ENCODE peak calls at places on chromosome 16, in four cellular contexts. D is upper lobe of right lung, E is GM10248, O is WERI-Rb-1. Y is an unnamed sample.

GRCh38 chr16:25148568-25149215 is 37.1 kb downstream of the LCMT1 start:
- DNase-seq in E (no peak), O (no peak), D (no peak), Y (no peak)

GRCh38 chr16:27649021-27649420 is 99.1 kb downstream of the KATNIP start:
- DNase-seq in E (no peak), D (no peak), O (no peak), Y (no peak)

GRCh38 chr16:88713054-88713453 is 6.8 kb downstream of the CTU2 start:
- DNase-seq in D (no peak), E (peak), O (no peak), Y (no peak)

GRCh38 chr16:16857012-16857411 is 478.1 kb downstream of the NPIPA7 start:
- DNase-seq in O (no peak), E (no peak), D (no peak), Y (no peak)

GRCh38 chr16:82016268-82016667 is 5.0 kb upstream of the SDR42E1 start:
- DNase-seq in E (no peak), O (peak), D (no peak), Y (no peak)

GRCh38 chr16:3509470-3509928 is 8.7 kb downstream of the CLUAP1 start:
- DNase-seq in E (no peak), D (peak), O (no peak), Y (peak)

GRCh38 chr16:4544483-4544882 is 5.9 kb upstream of the CDIP1 start:
- DNase-seq in E (no peak), D (no peak), O (no peak), Y (no peak)

GRCh38 chr16:75246504-75247205 is 4.8 kb downstream of the BCAR1 start:
- DNase-seq in D (no peak), O (no peak), E (no peak), Y (no peak)

GRCh38 chr16:50422926-50423325 is 54.1 kb upstream of the BRD7 start:
- DNase-seq in D (no peak), O (no peak), E (no peak), Y (no peak)